ENCODE peak calls at places on chromosome 19, in six cellular contexts. One of them, this sample, is unnamed.
A peak's percentile ranks its signal among the peaks of the same experiment; 100 is the strongest.

GRCh38 chr19:44278181-44278690 is 18.6 kb downstream of the ZNF233 start:
- DNase-seq in endodermal cell: no peak
- DNase-seq in suprapubic skin: no peak
- DNase-seq in A549: no peak
- DNase-seq in PC-3: peak; percentile 50
- DNase-seq in body of pancreas: no peak
- DNase-seq in this sample: no peak

GRCh38 chr19:44653977-44654784 is 10.5 kb downstream of the PVR start:
- DNase-seq in endodermal cell: peak; percentile 89
- DNase-seq in suprapubic skin: peak; percentile 73
- DNase-seq in A549: peak; percentile 87
- DNase-seq in PC-3: peak; percentile 48
- DNase-seq in body of pancreas: peak; percentile 72
- DNase-seq in this sample: peak; percentile 42

GRCh38 chr19:12868540-12869112 is 12.6 kb downstream of the DNASE2 start:
- DNase-seq in endodermal cell: peak; percentile 84
- DNase-seq in suprapubic skin: no peak
- DNase-seq in A549: no peak
- DNase-seq in PC-3: peak; percentile 36
- DNase-seq in body of pancreas: no peak
- DNase-seq in this sample: no peak

GRCh38 chr19:2357279-2358206 is 2.5 kb upstream of the TMPRSS9 start:
- DNase-seq in endodermal cell: no peak
- DNase-seq in suprapubic skin: no peak
- DNase-seq in A549: no peak
- DNase-seq in PC-3: no peak
- DNase-seq in body of pancreas: no peak
- DNase-seq in this sample: no peak

GRCh38 chr19:6068711-6069110 is 41.6 kb downstream of the RFX2 start:
- DNase-seq in endodermal cell: no peak
- DNase-seq in suprapubic skin: peak; percentile 65
- DNase-seq in A549: no peak
- DNase-seq in PC-3: no peak
- DNase-seq in body of pancreas: peak; percentile 35
- DNase-seq in this sample: peak; percentile 63

GRCh38 chr19:2780284-2780683 is 2.8 kb downstream of the SGTA start:
- DNase-seq in endodermal cell: no peak
- DNase-seq in suprapubic skin: no peak
- DNase-seq in A549: no peak
- DNase-seq in PC-3: no peak
- DNase-seq in body of pancreas: no peak
- DNase-seq in this sample: no peak

GRCh38 chr19:1773173-1773572 is 19.9 kb downstream of the ONECUT3 start:
- DNase-seq in endodermal cell: no peak
- DNase-seq in suprapubic skin: no peak
- DNase-seq in A549: no peak
- DNase-seq in PC-3: peak; percentile 89
- DNase-seq in body of pancreas: no peak
- DNase-seq in this sample: no peak

GRCh38 chr19:45782820-45783785 is 813 bp upstream of the DMPK start:
- DNase-seq in endodermal cell: peak; percentile 51
- DNase-seq in suprapubic skin: no peak
- DNase-seq in A549: peak; percentile 84
- DNase-seq in PC-3: peak; percentile 60
- DNase-seq in body of pancreas: no peak
- DNase-seq in this sample: peak; percentile 82

GRCh38 chr19:46806651-46807050 is 18.3 kb upstream of the SLC1A5 start:
- DNase-seq in endodermal cell: no peak
- DNase-seq in suprapubic skin: no peak
- DNase-seq in A549: no peak
- DNase-seq in PC-3: no peak
- DNase-seq in body of pancreas: no peak
- DNase-seq in this sample: no peak

GRCh38 chr19:54523403-54523802 is 20.8 kb downstream of the LAIR2 start:
- DNase-seq in endodermal cell: no peak
- DNase-seq in suprapubic skin: no peak
- DNase-seq in A549: no peak
- DNase-seq in PC-3: peak; percentile 88
- DNase-seq in body of pancreas: no peak
- DNase-seq in this sample: no peak

GRCh38 chr19:29666634-29667389 is 1.6 kb downstream of the PLEKHF1 start:
- DNase-seq in endodermal cell: peak; percentile 85
- DNase-seq in suprapubic skin: peak; percentile 85
- DNase-seq in A549: no peak
- DNase-seq in PC-3: no peak
- DNase-seq in body of pancreas: peak; percentile 35
- DNase-seq in this sample: peak; percentile 86

GRCh38 chr19:41311613-41312012 is 1.6 kb downstream of the CCDC97 start:
- DNase-seq in endodermal cell: no peak
- DNase-seq in suprapubic skin: no peak
- DNase-seq in A549: no peak
- DNase-seq in PC-3: no peak
- DNase-seq in body of pancreas: no peak
- DNase-seq in this sample: no peak

GRCh38 chr19:13782537-13782936 is 8.3 kb downstream of the C19orf53 start:
- DNase-seq in endodermal cell: no peak
- DNase-seq in suprapubic skin: no peak
- DNase-seq in A549: no peak
- DNase-seq in PC-3: no peak
- DNase-seq in body of pancreas: no peak
- DNase-seq in this sample: no peak

GRCh38 chr19:3320853-3321252 is 45.5 kb upstream of the NFIC start:
- DNase-seq in endodermal cell: no peak
- DNase-seq in suprapubic skin: no peak
- DNase-seq in A549: no peak
- DNase-seq in PC-3: no peak
- DNase-seq in body of pancreas: no peak
- DNase-seq in this sample: no peak

GRCh38 chr19:50975766-50976165 is 6.4 kb upstream of the KLK6 start:
- DNase-seq in endodermal cell: peak; percentile 90
- DNase-seq in suprapubic skin: no peak
- DNase-seq in A549: peak; percentile 72
- DNase-seq in PC-3: peak; percentile 98
- DNase-seq in body of pancreas: no peak
- DNase-seq in this sample: no peak

GRCh38 chr19:3459322-3459881 is 20.9 kb downstream of the SMIM24 start:
- DNase-seq in endodermal cell: peak; percentile 90
- DNase-seq in suprapubic skin: peak; percentile 88
- DNase-seq in A549: peak; percentile 78
- DNase-seq in PC-3: no peak
- DNase-seq in body of pancreas: peak; percentile 83
- DNase-seq in this sample: peak; percentile 95

GRCh38 chr19:11942843-11943108 is 17.9 kb downstream of the ZNF700 start:
- DNase-seq in endodermal cell: no peak
- DNase-seq in suprapubic skin: no peak
- DNase-seq in A549: no peak
- DNase-seq in PC-3: peak; percentile 30
- DNase-seq in body of pancreas: no peak
- DNase-seq in this sample: no peak

GRCh38 chr19:30557212-30557611 is 185.0 kb downstream of the ZNF536 start:
- DNase-seq in endodermal cell: no peak
- DNase-seq in suprapubic skin: no peak
- DNase-seq in A549: no peak
- DNase-seq in PC-3: peak; percentile 21
- DNase-seq in body of pancreas: no peak
- DNase-seq in this sample: no peak

GRCh38 chr19:19816679-19817078 is 4.9 kb downstream of the ZNF506 start:
- DNase-seq in endodermal cell: no peak
- DNase-seq in suprapubic skin: no peak
- DNase-seq in A549: no peak
- DNase-seq in PC-3: no peak
- DNase-seq in body of pancreas: no peak
- DNase-seq in this sample: no peak

GRCh38 chr19:14826006-14826405 is 9.0 kb downstream of the OR7A5 start:
- DNase-seq in endodermal cell: no peak
- DNase-seq in suprapubic skin: no peak
- DNase-seq in A549: no peak
- DNase-seq in PC-3: peak; percentile 94
- DNase-seq in body of pancreas: no peak
- DNase-seq in this sample: no peak

GRCh38 chr19:14835011-14835410 is at the start of the genes OR7A5 and OR7C1:
- DNase-seq in endodermal cell: no peak
- DNase-seq in suprapubic skin: no peak
- DNase-seq in A549: no peak
- DNase-seq in PC-3: no peak
- DNase-seq in body of pancreas: no peak
- DNase-seq in this sample: no peak

GRCh38 chr19:14830702-14831101 is 4.3 kb downstream of the OR7A5 start:
- DNase-seq in endodermal cell: no peak
- DNase-seq in suprapubic skin: no peak
- DNase-seq in A549: no peak
- DNase-seq in PC-3: no peak
- DNase-seq in body of pancreas: no peak
- DNase-seq in this sample: no peak
- TF ChIP-seq CTCF in endodermal cell: no peak
- TF ChIP-seq CTCF in suprapubic skin: no peak
- TF ChIP-seq CTCF in A549: no peak
- TF ChIP-seq CTCF in PC-3: no peak
- TF ChIP-seq CTCF in body of pancreas: no peak
- TF ChIP-seq CTCF in this sample: no peak

GRCh38 chr19:49151339-49152217 is 3.6 kb downstream of the HRC start:
- DNase-seq in endodermal cell: peak; percentile 99
- DNase-seq in suprapubic skin: peak; percentile 92
- DNase-seq in A549: peak; percentile 87
- DNase-seq in PC-3: peak; percentile 95
- DNase-seq in body of pancreas: peak; percentile 95
- DNase-seq in this sample: peak; percentile 39
- H3K4me3 ChIP-seq in endodermal cell: peak overlapping the region; percentile 94
- H3K4me3 ChIP-seq in suprapubic skin: peak overlapping the region; percentile 69
- H3K4me3 ChIP-seq in A549: no peak overlapping the region
- H3K4me3 ChIP-seq in PC-3: peak overlapping the region; percentile 71
- H3K4me3 ChIP-seq in body of pancreas: no peak overlapping the region
- H3K4me3 ChIP-seq in this sample: no peak overlapping the region

DNA sequence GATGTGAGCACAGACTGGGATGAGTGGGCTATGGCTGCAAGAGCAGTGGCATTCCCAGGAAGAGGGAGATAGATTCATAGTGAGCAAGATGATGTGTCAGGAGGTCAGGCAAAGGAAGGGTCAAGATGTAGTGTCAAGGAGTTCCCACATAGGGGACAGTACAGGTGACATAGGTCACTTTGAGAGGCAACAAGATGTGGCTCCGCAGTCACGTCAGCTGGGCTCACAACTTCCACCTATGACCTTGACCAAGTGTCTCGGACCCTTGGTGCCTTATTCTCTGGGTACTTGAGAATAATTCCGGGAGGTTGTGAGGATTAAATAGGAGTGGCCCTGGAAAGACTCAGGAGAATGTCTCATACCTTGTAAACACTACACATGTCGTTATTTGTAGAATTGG is 10.5 kb downstream of the ZNF317 start:
- DNase-seq in endodermal cell: no peak
- DNase-seq in suprapubic skin: no peak
- DNase-seq in A549: no peak
- DNase-seq in PC-3: no peak
- DNase-seq in body of pancreas: no peak
- DNase-seq in this sample: no peak
- H3K9me3 ChIP-seq in endodermal cell: peaks cover 94% of the 10 kb centered on the region
- H3K9me3 ChIP-seq in suprapubic skin: peaks cover 24% of the 10 kb centered on the region
- H3K9me3 ChIP-seq in A549: peaks cover 88% of the 10 kb centered on the region
- H3K9me3 ChIP-seq in PC-3: peaks cover 67% of the 10 kb centered on the region
- H3K9me3 ChIP-seq in body of pancreas: peaks cover 4% of the 10 kb centered on the region
- H3K9me3 ChIP-seq in this sample: no peaks in the 10 kb centered on the region

DNA sequence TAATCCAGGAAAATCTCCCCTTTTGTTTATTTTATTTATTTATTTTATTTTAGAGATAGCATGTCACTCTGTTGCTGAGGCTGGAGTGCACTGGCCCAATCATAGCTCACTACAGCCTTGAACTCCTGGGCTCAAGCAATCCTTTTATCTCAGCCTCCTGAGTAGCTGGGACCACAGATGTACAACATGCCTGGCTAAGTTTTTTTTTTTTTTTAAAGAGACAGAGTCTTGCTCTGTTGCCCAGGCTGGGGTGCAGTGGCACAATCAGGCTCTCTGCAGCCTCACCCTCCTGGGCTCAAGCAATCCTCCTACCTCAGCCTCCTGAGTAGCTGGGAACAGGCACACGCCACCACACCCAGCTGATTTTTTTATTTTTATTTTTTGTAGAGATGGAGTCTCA is 6.3 kb upstream of the PDCD2L start:
- DNase-seq in endodermal cell: no peak
- DNase-seq in suprapubic skin: no peak
- DNase-seq in A549: no peak
- DNase-seq in PC-3: no peak
- DNase-seq in body of pancreas: no peak
- DNase-seq in this sample: no peak
- TF ChIP-seq CTCF in endodermal cell: no peak
- TF ChIP-seq CTCF in suprapubic skin: no peak
- TF ChIP-seq CTCF in A549: no peak
- TF ChIP-seq CTCF in PC-3: no peak
- TF ChIP-seq CTCF in body of pancreas: no peak
- TF ChIP-seq CTCF in this sample: no peak

GRCh38 chr19:17682273-17682672 is 5.9 kb downstream of the UNC13A start:
- DNase-seq in endodermal cell: no peak
- DNase-seq in suprapubic skin: no peak
- DNase-seq in A549: no peak
- DNase-seq in PC-3: no peak
- DNase-seq in body of pancreas: no peak
- DNase-seq in this sample: no peak

GRCh38 chr19:17681505-17682125 is 6.5 kb downstream of the UNC13A start:
- DNase-seq in endodermal cell: peak; percentile 89
- DNase-seq in suprapubic skin: no peak
- DNase-seq in A549: no peak
- DNase-seq in PC-3: peak; percentile 25
- DNase-seq in body of pancreas: no peak
- DNase-seq in this sample: peak; percentile 44

GRCh38 chr19:17679526-17680234 is 8.5 kb downstream of the UNC13A start:
- DNase-seq in endodermal cell: peak; percentile 51
- DNase-seq in suprapubic skin: no peak
- DNase-seq in A549: no peak
- DNase-seq in PC-3: no peak
- DNase-seq in body of pancreas: no peak
- DNase-seq in this sample: no peak

GRCh38 chr19:17678836-17679235 is 9.3 kb downstream of the UNC13A start:
- DNase-seq in endodermal cell: no peak
- DNase-seq in suprapubic skin: no peak
- DNase-seq in A549: no peak
- DNase-seq in PC-3: no peak
- DNase-seq in body of pancreas: no peak
- DNase-seq in this sample: no peak

DNA sequence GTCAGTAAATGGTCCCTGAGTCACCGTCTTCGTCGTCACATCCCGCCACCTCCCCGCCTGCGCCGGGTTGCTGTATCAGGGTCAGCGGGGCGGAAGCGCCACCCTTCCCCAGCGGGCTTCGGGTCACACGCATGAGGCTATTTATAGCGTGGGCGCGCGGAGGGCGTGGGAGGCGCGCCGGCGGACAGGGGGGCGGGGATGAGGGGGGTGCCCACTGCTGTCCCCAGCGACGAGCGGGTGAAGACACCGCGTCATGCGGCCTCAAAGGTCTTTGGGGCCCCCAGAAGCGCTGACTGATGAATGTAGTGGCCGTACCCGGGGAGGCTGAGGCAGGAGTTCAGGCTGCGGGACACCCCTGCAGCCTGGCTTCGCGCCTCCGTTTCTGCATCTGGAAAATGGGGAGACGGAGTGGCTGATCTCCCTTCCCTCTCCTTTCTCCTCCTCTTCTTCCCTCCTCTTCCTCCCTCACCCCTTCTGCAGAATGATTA is 7.9 kb downstream of the UNC13A start:
- DNase-seq in endodermal cell: peak; percentile 78
- DNase-seq in suprapubic skin: peak; percentile 82
- DNase-seq in A549: peak; percentile 71
- DNase-seq in PC-3: peak; percentile 51
- DNase-seq in body of pancreas: peak; percentile 19
- DNase-seq in this sample: peak; percentile 40
- H3K4me3 ChIP-seq in endodermal cell: peak overlapping the region; percentile 45
- H3K4me3 ChIP-seq in suprapubic skin: peak overlapping the region; percentile 28
- H3K4me3 ChIP-seq in A549: peak overlapping the region; percentile 43
- H3K4me3 ChIP-seq in PC-3: peak overlapping the region; percentile 50
- H3K4me3 ChIP-seq in body of pancreas: no peak overlapping the region
- H3K4me3 ChIP-seq in this sample: no peak overlapping the region